ENCODE peak calls at places on chromosomes 4 and X, in four cellular contexts. L is AG09309, J is foreskin fibroblast, Q is body of pancreas. B is an unnamed sample.

GRCh38 chr4:150252306-150252705 is 174.1 kb downstream of the DCLK2 start:
- DNase-seq in L (no peak), J (no peak), Q (no peak), B (no peak)

GRCh38 chr4:41448935-41449334 is 89.0 kb upstream of the LIMCH1 start:
- DNase-seq in L (no peak), J (peak; percentile 26), Q (peak; percentile 15), B (no peak)

GRCh38 chr4:2438822-2439718 is 20.3 kb downstream of the CFAP99 start:
- DNase-seq in L (no peak), J (no peak), Q (no peak), B (no peak)

GRCh38 chr4:118918388-118918787 is 29.7 kb downstream of the SYNPO2 start:
- DNase-seq in L (peak; percentile 58), J (peak; percentile 79), Q (no peak), B (peak; percentile 76)

GRCh38 chr4:140641789-140642439 is 73.2 kb upstream of the UCP1 start:
- DNase-seq in L (no peak), J (no peak), Q (peak; percentile 44), B (no peak)

GRCh38 chrX:16869393-16870094 is 618 bp downstream of the RBBP7 start:
- DNase-seq in L (no peak), J (no peak), Q (peak; percentile 52), B (no peak)

GRCh38 chr4:87391783-87392054 is 731 bp upstream of the HSD17B11 start:
- DNase-seq in L (no peak), J (no peak), Q (no peak), B (no peak)

GRCh38 chr4:147480891-147481576 is at the start of gene EDNRA:
- DNase-seq in L (no peak), J (peak; percentile 61), Q (no peak), B (no peak)

GRCh38 chr4:107072836-107073736 is 37.0 kb upstream of the DKK2 start:
- DNase-seq in L (no peak), J (no peak), Q (no peak), B (no peak)

GRCh38 chr4:16034010-16034829 is 49.6 kb downstream of the PROM1 start:
- DNase-seq in L (no peak), J (no peak), Q (no peak), B (peak; percentile 79)

GRCh38 chrX:103276581-103277002 is at the start of gene TCEAL5:
- DNase-seq in L (no peak), J (no peak), Q (peak; percentile 17), B (no peak)

GRCh38 chr4:74012130-74012529 is 13.7 kb upstream of the CXCL5 start:
- DNase-seq in L (no peak), J (no peak), Q (no peak), B (no peak)

GRCh38 chr4:53804719-53805118 is 213.4 kb upstream of the LNX1 start:
- DNase-seq in L (no peak), J (no peak), Q (peak; percentile 83), B (no peak)

GRCh38 chrX:153968754-153969124 is 2.9 kb downstream of the HCFC1 start:
- DNase-seq in L (no peak), J (no peak), Q (no peak), B (no peak)

GRCh38 chr4:89994176-89994873 is 99.7 kb downstream of the MMRN1 start:
- DNase-seq in L (no peak), J (no peak), Q (no peak), B (no peak)

GRCh38 chrX:24515447-24515846 is 50.4 kb downstream of the PDK3 start:
- DNase-seq in L (no peak), J (no peak), Q (no peak), B (no peak)

GRCh38 chrX:117969782-117970181 is 146.8 kb downstream of the KLHL13 start:
- DNase-seq in L (no peak), J (no peak), Q (no peak), B (no peak)

GRCh38 chrX:56564921-56565861 is 1.8 kb downstream of the UBQLN2 start:
- DNase-seq in L (no peak), J (no peak), Q (no peak), B (no peak)

GRCh38 chr4:13484749-13485345 is 707 bp upstream of the RAB28 start:
- DNase-seq in L (no peak), J (peak; percentile 13), Q (no peak), B (peak; percentile 17)

GRCh38 chrX:97766496-97767095 is 882.9 kb downstream of the RPA4 start:
- DNase-seq in L (no peak), J (no peak), Q (no peak), B (peak; percentile 36)

GRCh38 chrX:154374361-154375155 is at the start of gene FLNA:
- DNase-seq in L (no peak), J (no peak), Q (peak; percentile 66), B (no peak)

GRCh38 chr4:184163813-184164212 is 53.9 kb downstream of the ENPP6 start:
- DNase-seq in L (no peak), J (no peak), Q (peak; percentile 84), B (no peak)

GRCh38 chrX:11531226-11531625 is 134.5 kb downstream of the ARHGAP6 start:
- DNase-seq in L (no peak), J (no peak), Q (no peak), B (no peak)

GRCh38 chrX:22660756-22661155 is 339.0 kb upstream of the DDX53 start:
- DNase-seq in L (no peak), J (no peak), Q (no peak), B (no peak)

GRCh38 chr4:25142468-25142867 is 17.8 kb downstream of the SEPSECS start:
- DNase-seq in L (no peak), J (no peak), Q (no peak), B (no peak)

GRCh38 chrX:23742693-23743622 is at the start of gene ACOT9:
- DNase-seq in L (peak; percentile 74), J (peak; percentile 91), Q (peak; percentile 93), B (peak; percentile 93)

GRCh38 chr4:128371004-128371777 is 83.6 kb upstream of the PGRMC2 start:
- DNase-seq in L (no peak), J (no peak), Q (no peak), B (peak; percentile 80)

GRCh38 chr4:56426273-56426672 is 9.1 kb downstream of the PPAT start:
- DNase-seq in L (no peak), J (no peak), Q (no peak), B (no peak)

GRCh38 chrX:24079405-24079804 is 24.6 kb downstream of the EIF2S3 start:
- DNase-seq in L (no peak), J (no peak), Q (no peak), B (no peak)

GRCh38 chrX:1472975-1473374 is 20.3 kb upstream of the ASMTL start:
- DNase-seq in L (no peak), J (no peak), Q (no peak), B (no peak)

GRCh38 chrX:80511969-80512760 is 91.9 kb downstream of the TENT5D start:
- DNase-seq in L (no peak), J (no peak), Q (no peak), B (no peak)

GRCh38 chr4:122716825-122717448 is 15.6 kb upstream of the BBS12 start:
- DNase-seq in L (no peak), J (peak; percentile 64), Q (peak; percentile 82), B (no peak)

GRCh38 chr4:143335979-143336827 is 473 bp upstream of the GAB1 start:
- DNase-seq in L (no peak), J (peak; percentile 87), Q (peak; percentile 87), B (no peak)

GRCh38 chr4:97038146-97038516 is 1105.1 kb downstream of the STPG2 start:
- DNase-seq in L (no peak), J (no peak), Q (no peak), B (no peak)

GRCh38 chrX:9635805-9636204 is 129.8 kb downstream of the GPR143 start:
- DNase-seq in L (no peak), J (no peak), Q (no peak), B (no peak)

GRCh38 chr4:5707366-5708133 is 809 bp downstream of the EVC2 start:
- DNase-seq in L (no peak), J (no peak), Q (no peak), B (no peak)

GRCh38 chrX:39150621-39151020 is 349.4 kb downstream of the MID1IP1 start:
- DNase-seq in L (no peak), J (no peak), Q (no peak), B (no peak)

GRCh38 chrX:39157006-39157405 is 355.7 kb downstream of the MID1IP1 start:
- DNase-seq in L (no peak), J (no peak), Q (no peak), B (no peak)

GRCh38 chrX:39149761-39150160 is 348.5 kb downstream of the MID1IP1 start:
- DNase-seq in L (peak; percentile 11), J (peak; percentile 12), Q (peak; percentile 89), B (no peak)

GRCh38 chrX:39150210-39150609 is 349.0 kb downstream of the MID1IP1 start:
- DNase-seq in L (no peak), J (no peak), Q (no peak), B (no peak)

GRCh38 chrX:39152106-39152649 is 350.9 kb downstream of the MID1IP1 start:
- DNase-seq in L (no peak), J (no peak), Q (peak; percentile 61), B (no peak)
- TF ChIP-seq CTCF in L (peak; percentile 58), J (peak; percentile 20), Q (peak; percentile 58), B (peak; percentile 63)

GRCh38 chrX:101219116-101219839 is at the start of gene DRP2:
- DNase-seq in L (no peak), J (no peak), Q (no peak), B (no peak)

GRCh38 chrX:101217689-101218088 is 1.9 kb upstream of the DRP2 start:
- DNase-seq in L (no peak), J (no peak), Q (no peak), B (no peak)

GRCh38 chrX:101223226-101223625 is 3.6 kb downstream of the DRP2 start:
- DNase-seq in L (no peak), J (no peak), Q (no peak), B (no peak)

GRCh38 chrX:101219840-101220191 is 230 bp downstream of the DRP2 start:
- DNase-seq in L (no peak), J (no peak), Q (no peak), B (no peak)

GRCh38 chrX:101220881-101221280 is 1.3 kb downstream of the DRP2 start:
- DNase-seq in L (no peak), J (no peak), Q (peak; percentile 21), B (no peak)
- H3K4me3 ChIP-seq in L (no peak overlapping the region), J (no peak overlapping the region), Q (no peak overlapping the region), B (no peak overlapping the region)

GRCh38 chr4:152779513-152780266 is at the start of the genes ARFIP1 and TIGD4:
- DNase-seq in L (peak; percentile 83), J (peak; percentile 98), Q (peak; percentile 98), B (peak; percentile 87)

GRCh38 chr4:152778656-152779512 is 646 bp downstream of the TIGD4 start:
- DNase-seq in L (no peak), J (no peak), Q (peak; percentile 35), B (no peak)

GRCh38 chr4:152780267-152780811 is 585 bp downstream of the ARFIP1 start:
- DNase-seq in L (no peak), J (no peak), Q (no peak), B (no peak)

GRCh38 chr4:152785639-152786517 is 6.1 kb downstream of the ARFIP1 start:
- DNase-seq in L (no peak), J (no peak), Q (no peak), B (no peak)

GRCh38 chr4:152784490-152785195 is 4.9 kb downstream of the ARFIP1 start:
- DNase-seq in L (peak; percentile 67), J (peak; percentile 59), Q (no peak), B (no peak)
- TF ChIP-seq CTCF in L (peak; percentile 27), J (no peak), Q (no peak), B (peak; percentile 19)

DNA sequence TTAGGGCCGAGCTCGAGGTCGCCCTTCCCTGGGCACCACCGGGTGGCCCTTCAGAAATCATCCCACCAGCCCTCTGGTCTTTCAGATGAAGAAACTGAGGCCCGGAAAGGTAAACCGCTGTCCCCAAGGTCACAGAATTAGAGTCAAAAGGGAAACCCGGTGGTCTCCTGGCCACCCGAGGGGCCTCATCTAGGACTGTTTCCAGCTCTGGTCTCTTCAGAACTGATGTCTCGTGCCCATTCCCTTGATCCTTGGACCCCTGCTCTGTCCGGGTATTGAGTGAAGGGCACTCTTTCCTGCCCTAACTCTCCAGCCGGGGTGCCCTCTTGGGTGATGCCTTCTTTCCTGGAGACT is 841 bp downstream of the HTRA3 start:
- DNase-seq in L (no peak), J (no peak), Q (no peak), B (no peak)
- H3K4me3 ChIP-seq in L (no peak overlapping the region), J (peak overlapping the region; percentile 44), Q (no peak overlapping the region), B (no peak overlapping the region)